ENCODE peak calls at places on chromosomes 3 and 15, in nine cellular contexts. K, T, W, L, S, P, Q, R and V are unnamed samples.

GRCh38 chr3:185552358-185552877 is at the start of gene LIPH:
- DNase-seq in S (no peak), W (peak; percentile 48), Q (no peak), L (no peak), K (peak; percentile 76), R (no peak), P (no peak), T (peak; percentile 61), V (peak; percentile 24)

GRCh38 chr3:168162172-168162571 is 66.4 kb upstream of the GOLIM4 start:
- DNase-seq in L (no peak), K (no peak), S (no peak), R (no peak), P (no peak), Q (no peak), T (no peak), W (no peak), V (no peak)

GRCh38 chr3:4993276-4994143 is 14.3 kb downstream of the BHLHE40 start:
- DNase-seq in W (no peak), Q (no peak), S (no peak), T (no peak), P (no peak), K (no peak), R (no peak), L (no peak), V (no peak)

GRCh38 chr3:107753494-107753893 is 230.7 kb downstream of the BBX start:
- DNase-seq in Q (peak; percentile 8), T (peak; percentile 11), S (peak; percentile 11), R (no peak), L (no peak), P (no peak), K (peak; percentile 8), W (peak; percentile 5), V (peak; percentile 48)

GRCh38 chr3:173553635-173554280 is 156.2 kb downstream of the NLGN1 start:
- DNase-seq in S (peak; percentile 24), P (no peak), K (peak; percentile 31), Q (no peak), L (no peak), R (no peak), W (peak; percentile 2), T (peak; percentile 4), V (peak; percentile 5)

GRCh38 chr15:31275331-31276262 is 51.0 kb upstream of the KLF13 start:
- DNase-seq in L (no peak), T (no peak), R (no peak), K (no peak), W (no peak), P (no peak), Q (no peak), S (no peak), V (no peak)

GRCh38 chr15:55637086-55637485 is 48.9 kb upstream of the PYGO1 start:
- DNase-seq in S (no peak), R (no peak), K (no peak), P (no peak), L (no peak), T (no peak), W (no peak), Q (no peak), V (no peak)

GRCh38 chr15:30940359-30940758 is 36.6 kb downstream of the FAN1 start:
- DNase-seq in Q (no peak), S (no peak), T (no peak), W (no peak), P (no peak), L (no peak), K (no peak), R (no peak), V (no peak)

GRCh38 chr3:184582583-184582982 is 21.0 kb downstream of the EPHB3 start:
- DNase-seq in S (peak; percentile 38), R (no peak), Q (no peak), T (no peak), W (no peak), K (no peak), P (no peak), L (no peak), V (no peak)

DNA sequence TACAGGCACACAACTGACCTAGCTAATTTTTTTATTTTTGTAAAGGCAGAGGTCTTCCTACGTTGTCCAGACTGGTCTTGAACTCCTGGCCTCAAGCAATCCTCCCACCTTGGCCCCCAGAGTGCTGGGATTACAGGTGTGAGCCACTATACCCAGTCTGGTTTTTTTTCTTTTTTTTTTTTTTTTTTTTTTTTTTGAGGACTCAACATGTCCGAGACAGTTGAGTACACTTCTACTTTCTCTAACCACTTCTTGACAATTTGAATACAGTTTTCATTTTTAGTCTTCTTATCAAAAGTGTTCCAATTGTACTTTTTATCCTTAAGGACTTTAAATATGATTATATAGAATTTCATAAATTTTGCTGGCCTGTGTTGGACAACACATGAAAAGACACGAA is 7.4 kb upstream of the GSK3B start:
- DNase-seq in S (no peak), R (no peak), Q (no peak), L (no peak), T (no peak), K (no peak), W (no peak), P (no peak), V (no peak)
- H3K27ac ChIP-seq in S (no peak overlapping the region), R (no peak overlapping the region), Q (no peak overlapping the region), L (no peak overlapping the region), T (no peak overlapping the region), K (no peak overlapping the region), W (no peak overlapping the region), P (no peak overlapping the region), V (no peak overlapping the region)

DNA sequence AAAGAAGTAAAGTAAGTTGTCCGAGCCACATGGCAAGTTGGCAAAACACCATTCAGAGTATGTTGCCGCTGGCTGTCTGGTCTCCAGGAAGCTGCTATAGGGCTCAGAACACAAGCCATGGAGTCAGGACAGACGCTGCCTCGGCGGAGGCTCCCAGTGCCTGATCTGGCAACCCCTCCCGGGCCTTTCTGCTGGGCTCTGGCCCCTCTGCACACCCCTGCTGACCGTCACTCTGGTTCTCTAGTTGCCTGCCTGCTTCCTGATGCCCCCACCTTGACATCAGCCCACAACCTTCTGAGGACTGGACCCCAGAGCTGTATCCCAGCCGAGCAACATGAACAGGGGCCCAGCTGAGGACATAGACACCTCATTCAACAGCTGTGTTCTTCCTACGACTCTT is 39.1 kb downstream of the MGLL start:
- DNase-seq in L (no peak), T (no peak), R (no peak), P (no peak), S (no peak), Q (no peak), K (no peak), W (no peak), V (no peak)
- H3K4me1 ChIP-seq in L (no peaks in the 10 kb centered on the region), T (peaks cover 29% of the 10 kb centered on the region), R (no peaks in the 10 kb centered on the region), P (peaks cover 74% of the 10 kb centered on the region), S (peaks cover 12% of the 10 kb centered on the region), Q (no peaks in the 10 kb centered on the region), K (no peaks in the 10 kb centered on the region), W (peaks cover 36% of the 10 kb centered on the region), V (peaks cover 45% of the 10 kb centered on the region)

DNA sequence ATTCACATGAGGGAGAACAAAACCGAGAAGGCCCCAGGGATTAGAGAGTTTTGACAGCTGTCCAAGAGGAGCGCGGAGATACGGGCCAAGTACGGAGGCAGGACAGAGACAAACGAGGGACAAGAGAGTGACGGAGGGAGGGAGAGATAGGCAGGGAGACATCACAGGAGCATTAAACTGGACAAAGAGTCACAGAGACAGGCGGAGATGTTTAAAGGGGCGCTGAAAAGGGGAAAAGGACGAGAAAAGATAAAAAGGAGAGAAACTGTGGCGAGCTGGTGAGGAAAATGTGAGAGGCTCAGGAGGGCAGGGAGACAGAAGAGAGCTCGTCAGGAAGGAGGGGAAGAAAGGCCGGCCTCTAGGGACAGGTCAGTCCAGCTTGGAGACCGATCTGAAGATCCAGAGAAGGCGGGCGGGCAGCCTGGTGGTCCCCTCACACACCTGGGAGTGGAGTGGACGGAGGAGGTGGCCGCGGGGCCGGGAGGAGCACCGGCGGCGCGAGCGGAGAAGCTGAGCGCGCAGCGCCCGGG is 40.5 kb upstream of the ROPN1 start:
- DNase-seq in L (no peak), R (no peak), W (peak; percentile 8), K (no peak), P (no peak), Q (no peak), S (peak; percentile 18), T (no peak), V (peak; percentile 92)
- H3K4me3 ChIP-seq in L (peak overlapping the region; percentile 19), R (no peak overlapping the region), W (peak overlapping the region; percentile 65), K (peak overlapping the region; percentile 58), P (peak overlapping the region; percentile 84), Q (no peak overlapping the region), S (peak overlapping the region; percentile 79), T (peak overlapping the region; percentile 56), V (peak overlapping the region; percentile 86)

DNA sequence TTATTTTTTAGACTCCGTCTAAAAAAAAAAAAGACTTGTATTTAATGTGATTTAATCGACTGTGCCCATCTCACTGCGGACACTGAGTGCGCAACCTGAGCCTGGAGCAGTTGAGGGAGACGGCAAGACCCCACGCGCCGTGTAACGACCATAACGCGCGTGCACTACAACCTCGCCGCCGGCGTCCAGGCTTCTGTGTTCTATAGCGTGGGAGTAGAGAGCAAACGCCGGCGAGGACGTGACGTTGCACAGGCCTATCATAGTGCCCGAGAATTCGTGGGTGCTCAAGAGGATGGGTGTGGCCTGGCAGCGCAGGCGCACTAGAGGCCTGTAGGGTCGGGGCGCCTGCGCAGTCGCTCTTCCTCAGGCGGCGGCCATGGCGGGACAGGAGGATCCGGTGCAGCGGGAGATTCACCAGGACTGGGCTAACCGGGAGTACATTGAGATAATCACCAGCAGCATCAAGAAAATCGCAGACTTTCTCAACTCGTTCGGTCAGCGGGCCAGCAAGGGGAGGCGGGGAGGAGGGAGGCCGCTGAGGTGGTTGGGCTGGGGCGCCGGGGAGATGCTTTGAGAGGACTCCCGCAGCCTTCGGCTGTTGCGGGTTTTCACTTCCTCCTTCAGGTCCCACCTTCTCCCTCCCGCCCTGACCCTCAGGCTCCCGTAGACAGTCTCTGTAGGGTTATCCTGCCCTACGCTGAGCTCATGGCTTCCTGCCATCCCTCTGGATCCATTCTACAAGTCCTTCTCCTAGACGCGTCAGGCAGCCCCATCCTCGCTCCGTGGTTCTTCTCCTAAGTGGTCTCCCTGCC is at the start of gene BRK1:
- DNase-seq in S (peak; percentile 95), Q (peak; percentile 93), L (peak; percentile 88), T (peak; percentile 84), P (peak; percentile 88), W (peak; percentile 98), R (peak; percentile 89), K (peak; percentile 91), V (peak; percentile 97)
- H3K27ac ChIP-seq in S (no peak within 1 kb of the TSS), Q (peak within 1 kb of the TSS; percentile 84), L (peak within 1 kb of the TSS; percentile 81), T (peak within 1 kb of the TSS; percentile 41), P (peak within 1 kb of the TSS; percentile 79), W (peak within 1 kb of the TSS; percentile 75), R (peak within 1 kb of the TSS; percentile 85), K (peak within 1 kb of the TSS; percentile 43), V (peak within 1 kb of the TSS; percentile 22)

DNA sequence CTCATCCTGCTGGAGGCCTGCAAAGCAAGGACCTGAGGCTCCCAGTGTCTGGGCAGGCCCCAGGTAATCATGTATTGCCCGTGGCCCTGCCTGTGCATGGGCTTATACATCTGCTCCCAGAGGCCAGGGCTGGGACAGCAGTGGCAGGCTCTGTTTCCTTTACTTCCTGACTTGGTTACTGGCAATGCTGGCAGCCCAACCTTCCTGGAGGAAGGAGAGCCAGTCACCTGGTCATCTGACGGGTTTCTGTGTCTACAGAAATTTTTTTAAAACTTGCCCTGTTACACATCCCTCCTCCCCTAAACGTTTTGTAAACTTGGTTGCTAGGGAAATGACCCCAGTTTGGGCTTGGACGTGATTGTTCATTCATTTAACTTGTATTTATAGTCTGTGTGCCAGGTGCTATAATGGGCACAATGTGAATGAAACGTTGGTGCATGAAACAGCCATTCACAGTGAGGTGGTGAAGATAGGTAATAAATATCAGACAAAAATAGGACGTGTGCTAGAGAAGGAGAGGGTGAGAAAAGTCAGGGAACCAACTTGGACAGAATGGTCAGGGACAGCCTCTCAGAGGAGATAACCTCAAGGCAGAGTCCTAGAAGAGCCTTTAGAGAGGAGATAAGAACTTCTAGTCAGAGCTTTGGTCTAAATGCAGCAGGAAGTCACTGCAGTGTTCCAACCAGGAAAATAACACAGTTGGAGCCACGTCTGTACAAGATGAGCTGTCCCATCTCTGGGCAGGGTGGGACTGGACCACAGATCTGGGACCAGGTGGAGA is 14.1 kb downstream of the TEX264 start:
- DNase-seq in Q (peak; percentile 22), T (no peak), W (no peak), S (no peak), L (no peak), K (no peak), P (no peak), R (no peak), V (no peak)
- H3K4me1 ChIP-seq in Q (peaks cover 100% of the 10 kb centered on the region), T (no peaks in the 10 kb centered on the region), W (peaks cover 4% of the 10 kb centered on the region), S (no peaks in the 10 kb centered on the region), L (peaks cover 93% of the 10 kb centered on the region), K (peaks cover 6% of the 10 kb centered on the region), P (peaks cover 21% of the 10 kb centered on the region), R (peaks cover 87% of the 10 kb centered on the region), V (peaks cover 26% of the 10 kb centered on the region)